ENCODE peak calls at places on chromosomes 11 and 22, in nine cellular contexts. One of them, this sample, is unnamed.

GRCh38 chr11:106668147-106668546 is 350.1 kb downstream of the GUCY1A2 start:
- DNase-seq in kidney: no peak
- DNase-seq in A549: no peak
- DNase-seq in keratinocyte: no peak
- DNase-seq in effector memory CD4-positive, alpha-beta T cell: no peak
- DNase-seq in CD8-positive, alpha-beta memory T cell: no peak
- DNase-seq in cardiac muscle cell: peak
- DNase-seq in tibial artery: no peak
- DNase-seq in fibroblast of mammary gland: peak
- DNase-seq in this sample: no peak

GRCh38 chr11:26910192-26910591 is 83.7 kb upstream of the FIBIN start:
- DNase-seq in kidney: no peak
- DNase-seq in A549: no peak
- DNase-seq in keratinocyte: no peak
- DNase-seq in effector memory CD4-positive, alpha-beta T cell: no peak
- DNase-seq in CD8-positive, alpha-beta memory T cell: no peak
- DNase-seq in cardiac muscle cell: no peak
- DNase-seq in tibial artery: no peak
- DNase-seq in fibroblast of mammary gland: no peak
- DNase-seq in this sample: no peak

GRCh38 chr11:12377824-12378593 is 638 bp downstream of the PARVA start:
- DNase-seq in kidney: peak
- DNase-seq in A549: peak
- DNase-seq in keratinocyte: no peak
- DNase-seq in effector memory CD4-positive, alpha-beta T cell: no peak
- DNase-seq in CD8-positive, alpha-beta memory T cell: no peak
- DNase-seq in cardiac muscle cell: peak
- DNase-seq in tibial artery: peak
- DNase-seq in fibroblast of mammary gland: peak
- DNase-seq in this sample: no peak

GRCh38 chr22:48748860-48749554 is 1078.7 kb downstream of the BRD1 start:
- DNase-seq in kidney: no peak
- DNase-seq in A549: no peak
- DNase-seq in keratinocyte: no peak
- DNase-seq in effector memory CD4-positive, alpha-beta T cell: no peak
- DNase-seq in CD8-positive, alpha-beta memory T cell: no peak
- DNase-seq in cardiac muscle cell: no peak
- DNase-seq in tibial artery: no peak
- DNase-seq in fibroblast of mammary gland: no peak
- DNase-seq in this sample: no peak

GRCh38 chr22:36277482-36278291 is 24.8 kb downstream of the APOL1 start:
- DNase-seq in kidney: no peak
- DNase-seq in A549: peak
- DNase-seq in keratinocyte: no peak
- DNase-seq in effector memory CD4-positive, alpha-beta T cell: peak
- DNase-seq in CD8-positive, alpha-beta memory T cell: peak
- DNase-seq in cardiac muscle cell: peak
- DNase-seq in tibial artery: peak
- DNase-seq in fibroblast of mammary gland: peak
- DNase-seq in this sample: peak

GRCh38 chr22:26550498-26551033 is 38.3 kb upstream of the TFIP11 start:
- DNase-seq in kidney: no peak
- DNase-seq in A549: no peak
- DNase-seq in keratinocyte: no peak
- DNase-seq in effector memory CD4-positive, alpha-beta T cell: no peak
- DNase-seq in CD8-positive, alpha-beta memory T cell: no peak
- DNase-seq in cardiac muscle cell: peak
- DNase-seq in tibial artery: peak
- DNase-seq in fibroblast of mammary gland: peak
- DNase-seq in this sample: no peak

GRCh38 chr22:29342577-29343312 is 27.2 kb upstream of the RASL10A start:
- DNase-seq in kidney: no peak
- DNase-seq in A549: no peak
- DNase-seq in keratinocyte: no peak
- DNase-seq in effector memory CD4-positive, alpha-beta T cell: no peak
- DNase-seq in CD8-positive, alpha-beta memory T cell: no peak
- DNase-seq in cardiac muscle cell: no peak
- DNase-seq in tibial artery: no peak
- DNase-seq in fibroblast of mammary gland: no peak
- DNase-seq in this sample: no peak

GRCh38 chr22:46067159-46068111 is 82.9 kb upstream of the PPARA start:
- DNase-seq in kidney: peak
- DNase-seq in A549: no peak
- DNase-seq in keratinocyte: no peak
- DNase-seq in effector memory CD4-positive, alpha-beta T cell: no peak
- DNase-seq in CD8-positive, alpha-beta memory T cell: peak
- DNase-seq in cardiac muscle cell: no peak
- DNase-seq in tibial artery: peak
- DNase-seq in fibroblast of mammary gland: peak
- DNase-seq in this sample: no peak

GRCh38 chr11:103035656-103036434 is 56.1 kb downstream of the DCUN1D5 start:
- DNase-seq in kidney: no peak
- DNase-seq in A549: peak
- DNase-seq in keratinocyte: peak
- DNase-seq in effector memory CD4-positive, alpha-beta T cell: peak
- DNase-seq in CD8-positive, alpha-beta memory T cell: peak
- DNase-seq in cardiac muscle cell: peak
- DNase-seq in tibial artery: no peak
- DNase-seq in fibroblast of mammary gland: peak
- DNase-seq in this sample: peak

GRCh38 chr11:77449060-77449521 is 24.8 kb downstream of the PAK1 start:
- DNase-seq in kidney: no peak
- DNase-seq in A549: no peak
- DNase-seq in keratinocyte: no peak
- DNase-seq in effector memory CD4-positive, alpha-beta T cell: no peak
- DNase-seq in CD8-positive, alpha-beta memory T cell: no peak
- DNase-seq in cardiac muscle cell: no peak
- DNase-seq in tibial artery: no peak
- DNase-seq in fibroblast of mammary gland: no peak
- DNase-seq in this sample: peak
- H3K4me3 ChIP-seq in kidney: no peak
- H3K4me3 ChIP-seq in A549: no peak
- H3K4me3 ChIP-seq in keratinocyte: no peak
- H3K4me3 ChIP-seq in effector memory CD4-positive, alpha-beta T cell: no peak
- H3K4me3 ChIP-seq in CD8-positive, alpha-beta memory T cell: no peak
- H3K4me3 ChIP-seq in cardiac muscle cell: no peak
- H3K4me3 ChIP-seq in tibial artery: no peak
- H3K4me3 ChIP-seq in fibroblast of mammary gland: no peak
- H3K4me3 ChIP-seq in this sample: peak

GRCh38 chr11:47551086-47551485 is 1.8 kb downstream of the CELF1 start:
- DNase-seq in kidney: no peak
- DNase-seq in A549: peak
- DNase-seq in keratinocyte: no peak
- DNase-seq in effector memory CD4-positive, alpha-beta T cell: no peak
- DNase-seq in CD8-positive, alpha-beta memory T cell: no peak
- DNase-seq in cardiac muscle cell: peak
- DNase-seq in tibial artery: no peak
- DNase-seq in fibroblast of mammary gland: peak
- DNase-seq in this sample: no peak
- H3K4me3 ChIP-seq in kidney: peak
- H3K4me3 ChIP-seq in A549: peak
- H3K4me3 ChIP-seq in keratinocyte: peak
- H3K4me3 ChIP-seq in effector memory CD4-positive, alpha-beta T cell: peak
- H3K4me3 ChIP-seq in CD8-positive, alpha-beta memory T cell: peak
- H3K4me3 ChIP-seq in cardiac muscle cell: no peak
- H3K4me3 ChIP-seq in tibial artery: peak
- H3K4me3 ChIP-seq in fibroblast of mammary gland: no peak
- H3K4me3 ChIP-seq in this sample: peak

GRCh38 chr22:42138972-42139371 is 8.4 kb upstream of the CYP2D6 start:
- DNase-seq in kidney: no peak
- DNase-seq in A549: no peak
- DNase-seq in keratinocyte: no peak
- DNase-seq in effector memory CD4-positive, alpha-beta T cell: no peak
- DNase-seq in CD8-positive, alpha-beta memory T cell: no peak
- DNase-seq in cardiac muscle cell: no peak
- DNase-seq in tibial artery: no peak
- DNase-seq in fibroblast of mammary gland: no peak
- DNase-seq in this sample: no peak

GRCh38 chr22:42132457-42132856 is 1.8 kb upstream of the CYP2D6 start:
- DNase-seq in kidney: peak
- DNase-seq in A549: no peak
- DNase-seq in keratinocyte: no peak
- DNase-seq in effector memory CD4-positive, alpha-beta T cell: no peak
- DNase-seq in CD8-positive, alpha-beta memory T cell: no peak
- DNase-seq in cardiac muscle cell: no peak
- DNase-seq in tibial artery: no peak
- DNase-seq in fibroblast of mammary gland: no peak
- DNase-seq in this sample: no peak

GRCh38 chr22:42138122-42138770 is 7.6 kb upstream of the CYP2D6 start:
- DNase-seq in kidney: no peak
- DNase-seq in A549: no peak
- DNase-seq in keratinocyte: no peak
- DNase-seq in effector memory CD4-positive, alpha-beta T cell: no peak
- DNase-seq in CD8-positive, alpha-beta memory T cell: no peak
- DNase-seq in cardiac muscle cell: no peak
- DNase-seq in tibial artery: no peak
- DNase-seq in fibroblast of mammary gland: no peak
- DNase-seq in this sample: no peak

GRCh38 chr22:42131562-42131961 is 952 bp upstream of the CYP2D6 start:
- DNase-seq in kidney: peak
- DNase-seq in A549: no peak
- DNase-seq in keratinocyte: no peak
- DNase-seq in effector memory CD4-positive, alpha-beta T cell: no peak
- DNase-seq in CD8-positive, alpha-beta memory T cell: no peak
- DNase-seq in cardiac muscle cell: no peak
- DNase-seq in tibial artery: no peak
- DNase-seq in fibroblast of mammary gland: no peak
- DNase-seq in this sample: no peak

DNA sequence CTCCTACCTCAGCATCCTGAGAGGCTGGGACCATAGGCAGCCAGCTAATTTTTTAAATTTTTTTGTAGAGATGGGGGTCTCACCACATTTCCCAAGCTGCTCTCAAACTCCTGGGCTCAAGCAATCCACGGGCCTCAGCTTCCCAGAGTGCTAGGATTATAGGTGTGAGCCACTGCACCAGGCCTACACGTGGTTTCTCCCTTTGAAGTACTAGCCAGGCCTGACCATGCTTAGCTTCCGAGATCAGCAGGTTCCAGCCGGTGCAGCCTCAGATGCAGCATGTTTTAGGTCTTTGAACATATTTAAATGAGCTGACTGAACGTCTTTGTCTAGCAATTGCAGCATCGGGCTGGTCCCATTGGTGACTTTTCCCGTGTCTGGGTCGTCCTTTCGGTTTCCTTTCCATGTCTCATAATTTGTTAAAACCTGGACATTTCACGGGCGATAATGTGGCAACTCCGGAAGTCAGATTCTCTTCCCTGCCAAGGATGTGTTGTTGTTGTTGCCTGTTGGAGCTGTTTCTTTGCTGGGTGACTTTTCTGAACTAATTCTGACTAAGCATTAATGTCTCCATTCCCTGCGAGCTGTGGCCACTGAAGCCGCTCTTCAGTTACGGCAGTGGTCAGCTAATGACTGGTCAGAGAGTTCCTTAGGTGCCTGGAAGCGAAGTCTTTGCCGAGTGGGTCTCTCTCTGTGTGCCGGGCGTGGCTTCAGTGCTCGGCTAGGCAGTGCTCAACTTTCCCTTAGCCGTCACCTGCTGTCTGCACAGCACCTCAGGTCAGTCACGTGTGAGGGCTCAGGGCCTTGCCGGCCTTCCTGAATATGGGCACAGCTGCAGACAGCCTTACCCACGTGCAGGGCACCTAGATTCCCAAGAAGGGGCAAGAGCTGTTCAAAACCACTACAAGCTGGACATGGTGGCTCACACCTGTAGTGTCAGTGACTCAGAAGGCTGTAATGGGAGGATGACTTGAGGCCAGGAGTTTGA is 3.7 kb upstream of the CYP2D6 start:
- DNase-seq in kidney: peak
- DNase-seq in A549: no peak
- DNase-seq in keratinocyte: no peak
- DNase-seq in effector memory CD4-positive, alpha-beta T cell: no peak
- DNase-seq in CD8-positive, alpha-beta memory T cell: no peak
- DNase-seq in cardiac muscle cell: no peak
- DNase-seq in tibial artery: no peak
- DNase-seq in fibroblast of mammary gland: peak
- DNase-seq in this sample: no peak
- H3K4me3 ChIP-seq in kidney: peak
- H3K4me3 ChIP-seq in A549: no peak
- H3K4me3 ChIP-seq in keratinocyte: no peak
- H3K4me3 ChIP-seq in effector memory CD4-positive, alpha-beta T cell: no peak
- H3K4me3 ChIP-seq in CD8-positive, alpha-beta memory T cell: no peak
- H3K4me3 ChIP-seq in cardiac muscle cell: no peak
- H3K4me3 ChIP-seq in tibial artery: no peak
- H3K4me3 ChIP-seq in fibroblast of mammary gland: no peak
- H3K4me3 ChIP-seq in this sample: no peak

GRCh38 chr22:44680058-44680457 is 21.9 kb upstream of the PRR5 start:
- DNase-seq in kidney: no peak
- DNase-seq in A549: no peak
- DNase-seq in keratinocyte: no peak
- DNase-seq in effector memory CD4-positive, alpha-beta T cell: no peak
- DNase-seq in CD8-positive, alpha-beta memory T cell: no peak
- DNase-seq in cardiac muscle cell: no peak
- DNase-seq in tibial artery: no peak
- DNase-seq in fibroblast of mammary gland: no peak
- DNase-seq in this sample: no peak

GRCh38 chr22:44680481-44680894 is 21.5 kb upstream of the PRR5 start:
- DNase-seq in kidney: no peak
- DNase-seq in A549: no peak
- DNase-seq in keratinocyte: no peak
- DNase-seq in effector memory CD4-positive, alpha-beta T cell: no peak
- DNase-seq in CD8-positive, alpha-beta memory T cell: no peak
- DNase-seq in cardiac muscle cell: no peak
- DNase-seq in tibial artery: no peak
- DNase-seq in fibroblast of mammary gland: no peak
- DNase-seq in this sample: no peak

GRCh38 chr22:44678245-44678979 is 23.6 kb upstream of the PRR5 start:
- DNase-seq in kidney: no peak
- DNase-seq in A549: no peak
- DNase-seq in keratinocyte: no peak
- DNase-seq in effector memory CD4-positive, alpha-beta T cell: no peak
- DNase-seq in CD8-positive, alpha-beta memory T cell: no peak
- DNase-seq in cardiac muscle cell: no peak
- DNase-seq in tibial artery: no peak
- DNase-seq in fibroblast of mammary gland: no peak
- DNase-seq in this sample: no peak

GRCh38 chr22:44677299-44678244 is 24.4 kb upstream of the PRR5 start:
- DNase-seq in kidney: no peak
- DNase-seq in A549: no peak
- DNase-seq in keratinocyte: no peak
- DNase-seq in effector memory CD4-positive, alpha-beta T cell: no peak
- DNase-seq in CD8-positive, alpha-beta memory T cell: no peak
- DNase-seq in cardiac muscle cell: no peak
- DNase-seq in tibial artery: no peak
- DNase-seq in fibroblast of mammary gland: no peak
- DNase-seq in this sample: no peak

DNA sequence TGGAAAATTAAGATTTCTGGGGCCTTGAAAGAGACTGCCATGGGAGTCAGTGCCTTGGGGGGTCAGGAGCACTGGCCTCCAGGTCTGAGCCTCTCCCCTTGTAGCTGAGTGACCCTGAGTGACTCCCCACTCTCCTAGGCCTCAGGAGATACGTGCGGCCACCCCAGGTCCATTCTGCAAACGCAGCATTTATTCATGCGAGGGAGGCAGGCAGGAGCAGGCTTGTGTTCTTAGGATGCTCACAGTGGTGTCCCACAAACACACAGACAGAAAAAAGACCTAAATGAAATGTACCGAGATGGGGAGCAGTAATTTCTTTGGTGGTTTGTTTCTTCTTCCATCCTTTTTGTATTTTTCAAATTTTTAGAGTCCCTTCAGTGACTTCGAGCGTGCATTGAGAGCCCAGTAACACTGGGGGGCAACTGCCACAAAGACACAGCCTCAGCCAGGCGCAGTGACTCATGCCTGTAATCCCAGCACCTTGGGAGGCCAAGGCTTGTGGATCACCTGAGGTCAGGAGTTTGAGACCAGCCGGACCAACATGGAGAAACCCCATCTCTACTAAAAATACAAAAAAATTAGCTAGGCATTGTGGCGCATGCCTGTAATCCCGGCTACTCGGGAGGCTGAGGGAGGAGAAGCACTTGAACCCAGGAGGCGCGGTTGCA is 22.9 kb upstream of the PRR5 start:
- DNase-seq in kidney: no peak
- DNase-seq in A549: no peak
- DNase-seq in keratinocyte: no peak
- DNase-seq in effector memory CD4-positive, alpha-beta T cell: no peak
- DNase-seq in CD8-positive, alpha-beta memory T cell: no peak
- DNase-seq in cardiac muscle cell: no peak
- DNase-seq in tibial artery: no peak
- DNase-seq in fibroblast of mammary gland: no peak
- DNase-seq in this sample: no peak
- H3K4me3 ChIP-seq in kidney: peak
- H3K4me3 ChIP-seq in A549: no peak
- H3K4me3 ChIP-seq in keratinocyte: no peak
- H3K4me3 ChIP-seq in effector memory CD4-positive, alpha-beta T cell: no peak
- H3K4me3 ChIP-seq in CD8-positive, alpha-beta memory T cell: no peak
- H3K4me3 ChIP-seq in cardiac muscle cell: no peak
- H3K4me3 ChIP-seq in tibial artery: no peak
- H3K4me3 ChIP-seq in fibroblast of mammary gland: no peak
- H3K4me3 ChIP-seq in this sample: no peak

This sample was measured in GM06990.